ENCODE peak calls at places on chromosome 2, in ten cellular contexts. L, Z, F, P, X, V, O, B, W and Q are unnamed samples.

GRCh38 chr2:154247503-154247902 is 375.8 kb downstream of the GALNT13 start:
- DNase-seq in L (no peak), Z (no peak), F (peak), P (no peak), X (no peak), V (no peak), O (no peak), B (no peak), W (no peak), Q (no peak)

GRCh38 chr2:191854385-191855372 is 7.8 kb upstream of the CAVIN2 start:
- DNase-seq in L (no peak), Z (no peak), F (no peak), P (no peak), X (no peak), V (peak), O (no peak), B (no peak), W (no peak), Q (no peak)

GRCh38 chr2:177797808-177798207 is 274.8 kb downstream of the PDE11A start:
- DNase-seq in L (no peak), Z (no peak), F (no peak), P (no peak), X (no peak), V (no peak), O (no peak), B (no peak), W (no peak), Q (no peak)

GRCh38 chr2:28624798-28625701 is 126.6 kb upstream of the PPP1CB start:
- DNase-seq in L (peak), Z (peak), F (no peak), P (no peak), X (no peak), V (no peak), O (peak), B (peak), W (peak), Q (peak)

GRCh38 chr2:191038241-191038725 is 24.3 kb upstream of the STAT1 start:
- DNase-seq in L (no peak), Z (no peak), F (peak), P (no peak), X (no peak), V (peak), O (peak), B (no peak), W (no peak), Q (no peak)

GRCh38 chr2:33236457-33236856 is 240.0 kb upstream of the RASGRP3 start:
- DNase-seq in L (no peak), Z (no peak), F (peak), P (no peak), X (no peak), V (no peak), O (no peak), B (no peak), W (no peak), Q (no peak)

GRCh38 chr2:132484144-132484543 is 67.5 kb downstream of the GPR39 start:
- DNase-seq in L (no peak), Z (no peak), F (no peak), P (no peak), X (no peak), V (no peak), O (no peak), B (no peak), W (no peak), Q (no peak)

GRCh38 chr2:96138146-96139145 is at the start of gene ASTL:
- DNase-seq in L (peak), Z (no peak), F (peak), P (peak), X (no peak), V (no peak), O (peak), B (peak), W (peak), Q (peak)

GRCh38 chr2:55742996-55743395 is 49.4 kb upstream of the PNPT1 start:
- DNase-seq in L (no peak), Z (no peak), F (no peak), P (no peak), X (no peak), V (no peak), O (no peak), B (no peak), W (no peak), Q (no peak)

GRCh38 chr2:88038263-88039105 is 17.1 kb downstream of the KRCC1 start:
- DNase-seq in L (no peak), Z (no peak), F (peak), P (no peak), X (no peak), V (peak), O (no peak), B (no peak), W (no peak), Q (no peak)

GRCh38 chr2:45653125-45653524 is 1.6 kb downstream of the PRKCE start:
- DNase-seq in L (no peak), Z (no peak), F (no peak), P (no peak), X (no peak), V (no peak), O (no peak), B (no peak), W (no peak), Q (no peak)

GRCh38 chr2:240586919-240587800 is 626 bp downstream of the CAPN10 start:
- DNase-seq in L (no peak), Z (no peak), F (peak), P (no peak), X (no peak), V (no peak), O (peak), B (peak), W (peak), Q (peak)

GRCh38 chr2:120559401-120559800 is 176.3 kb upstream of the GLI2 start:
- DNase-seq in L (no peak), Z (no peak), F (peak), P (no peak), X (no peak), V (peak), O (no peak), B (no peak), W (no peak), Q (no peak)

GRCh38 chr2:172172513-172173217 is 70.0 kb upstream of the DLX2 start:
- DNase-seq in L (peak), Z (peak), F (peak), P (peak), X (peak), V (peak), O (peak), B (peak), W (peak), Q (peak)

GRCh38 chr2:160033732-160034392 is 28.6 kb downstream of the PLA2R1 start:
- DNase-seq in L (no peak), Z (no peak), F (no peak), P (no peak), X (no peak), V (peak), O (no peak), B (no peak), W (no peak), Q (no peak)

GRCh38 chr2:29309090-29310054 is 194.2 kb downstream of the CLIP4 start:
- DNase-seq in L (peak), Z (peak), F (peak), P (peak), X (peak), V (peak), O (peak), B (no peak), W (no peak), Q (peak)